ENCODE peak calls at places on chromosome 1, in four cellular contexts. L is AG09309, A is suprapubic skin, Q is kidney tubule cell. D is an unnamed sample.
A peak's percentile ranks its signal among the peaks of the same experiment; 100 is the strongest.

GRCh38 chr1:107785506-107786213 is 179.3 kb downstream of the VAV3 start:
- DNase-seq in L (no peak), A (no peak), Q (no peak), D (no peak)

GRCh38 chr1:3482590-3482899 is 28.1 kb downstream of the ARHGEF16 start:
- DNase-seq in L (no peak), A (no peak), Q (no peak), D (no peak)

GRCh38 chr1:101238681-101239094 is 1.9 kb downstream of the S1PR1 start:
- DNase-seq in L (peak; percentile 78), A (peak; percentile 90), Q (peak; percentile 88), D (peak; percentile 81)

GRCh38 chr1:15153842-15154479 is 414 bp downstream of the TMEM51 start:
- DNase-seq in L (no peak), A (no peak), Q (peak; percentile 74), D (peak; percentile 18)

GRCh38 chr1:214551052-214551435 is 358 bp downstream of the PTPN14 start:
- DNase-seq in L (no peak), A (peak; percentile 84), Q (no peak), D (no peak)

GRCh38 chr1:15178571-15179484 is 25.3 kb downstream of the TMEM51 start:
- DNase-seq in L (peak; percentile 72), A (no peak), Q (peak; percentile 97), D (peak; percentile 97)

GRCh38 chr1:109828756-109829505 is 65.2 kb upstream of the EPS8L3 start:
- DNase-seq in L (no peak), A (no peak), Q (peak; percentile 33), D (no peak)

GRCh38 chr1:234108921-234109320 is 204.4 kb downstream of the SLC35F3 start:
- DNase-seq in L (no peak), A (no peak), Q (peak; percentile 15), D (no peak)

GRCh38 chr1:165397945-165398344 is 41.4 kb upstream of the LMX1A start:
- DNase-seq in L (peak; percentile 37), A (no peak), Q (peak; percentile 79), D (no peak)

GRCh38 chr1:63866085-63866484 is 92.3 kb downstream of the ROR1 start:
- DNase-seq in L (no peak), A (no peak), Q (no peak), D (no peak)

GRCh38 chr1:119766374-119766794 is 2.3 kb downstream of the HMGCS2 start:
- DNase-seq in L (no peak), A (no peak), Q (no peak), D (no peak)

GRCh38 chr1:8203056-8203455 is 114.9 kb upstream of the SLC45A1 start:
- DNase-seq in L (no peak), A (no peak), Q (no peak), D (no peak)